ENCODE peak calls at places on chromosomes 12 and 14, in seven cellular contexts. Q is Kasumi-1, E is GM12865, J is aorta, K is ureter, P is AG08396, W is tibial artery. F is an unnamed sample.

GRCh38 chr14:52399886-52400599 is 85.9 kb downstream of the PTGER2 start:
- DNase-seq in Q (peak; percentile 59), K (no peak), J (no peak), P (peak; percentile 36), W (no peak), E (no peak), F (no peak)

GRCh38 chr12:94100990-94101901 is 47.1 kb upstream of the PLXNC1 start:
- DNase-seq in Q (peak; percentile 71), K (peak; percentile 79), E (peak; percentile 80), P (peak; percentile 82), J (peak; percentile 93), W (peak; percentile 56), F (peak; percentile 79)

GRCh38 chr14:76761849-76762616 is 765 bp downstream of the VASH1 start:
- DNase-seq in P (no peak), Q (no peak), K (no peak), W (no peak), E (no peak), J (peak; percentile 76), F (no peak)

GRCh38 chr12:120215766-120216735 is 15.1 kb upstream of the RPLP0 start:
- DNase-seq in K (no peak), J (no peak), W (no peak), P (no peak), E (no peak), Q (no peak), F (no peak)

GRCh38 chr14:77151245-77151644 is 9.7 kb upstream of the ZDHHC22 start:
- DNase-seq in K (no peak), P (no peak), Q (peak; percentile 66), W (no peak), E (no peak), J (no peak), F (no peak)

GRCh38 chr12:93595336-93595735 is 22.9 kb downstream of the SOCS2 start:
- DNase-seq in P (no peak), Q (no peak), K (no peak), W (no peak), J (no peak), E (no peak), F (no peak)

GRCh38 chr14:20247651-20248246 is 8.7 kb downstream of the OR11H4 start:
- DNase-seq in J (no peak), Q (no peak), K (no peak), E (peak; percentile 33), P (no peak), W (no peak), F (no peak)

GRCh38 chr12:32134144-32134888 is 27.7 kb downstream of the BICD1 start:
- DNase-seq in P (no peak), J (no peak), E (peak; percentile 91), Q (no peak), W (no peak), K (no peak), F (no peak)

GRCh38 chr12:71662861-71663560 is 637 bp downstream of the ZFC3H1 start:
- DNase-seq in J (peak; percentile 87), Q (peak; percentile 63), E (peak; percentile 69), P (peak; percentile 24), K (peak; percentile 75), W (peak; percentile 47), F (peak; percentile 49)

GRCh38 chr12:132411457-132411856 is 78.5 kb upstream of the FBRSL1 start:
- DNase-seq in P (no peak), W (no peak), J (no peak), E (no peak), Q (peak; percentile 2), K (no peak), F (no peak)

GRCh38 chr14:70827366-70828151 is 18.2 kb upstream of the MAP3K9 start:
- DNase-seq in J (no peak), E (no peak), K (no peak), Q (no peak), P (no peak), W (no peak), F (no peak)

GRCh38 chr12:105100207-105100985 is 7.1 kb upstream of the WASHC4 start:
- DNase-seq in J (no peak), Q (peak; percentile 7), W (no peak), K (no peak), P (peak; percentile 16), E (no peak), F (no peak)

GRCh38 chr12:44709166-44709565 is 166.9 kb downstream of the NELL2 start:
- DNase-seq in P (no peak), E (no peak), Q (no peak), W (no peak), J (peak; percentile 39), K (no peak), F (no peak)

GRCh38 chr12:119225454-119225853 is 46.7 kb downstream of the HSPB8 start:
- DNase-seq in Q (no peak), W (no peak), P (no peak), J (no peak), E (peak; percentile 9), K (no peak), F (no peak)